ENCODE peak calls at places on chromosomes 3 and 15, in five cellular contexts. X is epithelial cell of esophagus; W is stimulated activated CD8-positive, alpha-beta memory T cell treated with anti-CD3 and anti-CD28 coated beads, Interleukin-15, amount 100 ng/mL, for 4 hours; E is cardiac fibroblast; S is left ventricle myocardium superior. C is an unnamed sample.

GRCh38 chr15:52731004-52731403 is 51.8 kb upstream of the ATOSA start:
- DNase-seq in W (no peak), S (no peak), X (no peak), E (no peak), C (no peak)

GRCh38 chr3:58492385-58492970 is 582 bp downstream of the KCTD6 start:
- DNase-seq in S (no peak), E (no peak), X (peak), W (no peak), C (peak)

GRCh38 chr15:26771917-26772587 is 814 bp downstream of the GABRB3 start:
- DNase-seq in W (no peak), S (peak), X (no peak), E (peak), C (no peak)

GRCh38 chr3:46999516-47000197 is 20.2 kb downstream of the NBEAL2 start:
- DNase-seq in S (no peak), E (no peak), X (no peak), W (no peak), C (no peak)

GRCh38 chr15:68874788-68875187 is 54.1 kb upstream of the ANP32A start:
- DNase-seq in S (no peak), E (no peak), X (no peak), W (no peak), C (no peak)

GRCh38 chr15:88202231-88202630 is 54.3 kb downstream of the NTRK3 start:
- DNase-seq in W (no peak), X (no peak), E (no peak), S (no peak), C (no peak)

GRCh38 chr3:178381971-178382370 is 154.3 kb upstream of the KCNMB2 start:
- DNase-seq in X (no peak), W (no peak), E (peak), S (no peak), C (no peak)

GRCh38 chr3:176939022-176939817 is 258.1 kb downstream of the TBL1XR1 start:
- DNase-seq in S (no peak), E (peak), X (peak), W (no peak), C (no peak)

GRCh38 chr15:69224383-69224782 is 63.9 kb downstream of the GLCE start:
- DNase-seq in S (no peak), W (no peak), X (peak), E (no peak), C (no peak)

GRCh38 chr15:85763157-85763556 is 31.6 kb downstream of the KLHL25 start:
- DNase-seq in S (peak), X (no peak), E (no peak), W (no peak), C (no peak)

GRCh38 chr3:12553921-12554391 is 2.9 kb upstream of the MKRN2 start:
- DNase-seq in X (peak), S (peak), W (no peak), E (peak), C (no peak)

GRCh38 chr3:20054549-20054987 is 14.3 kb downstream of the KAT2B start:
- DNase-seq in W (peak), S (no peak), E (peak), X (peak), C (peak)

C was measured in activated effector memory CD4-positive, alpha-beta T cell treated with anti-CD3 and anti-CD28 coated beads, Interleukin-2, amount 50 U/mL, for 16 hours.